ENCODE peak calls at places on chromosomes 13 and 19, in seven cellular contexts. F, L, A, N, V, M and H are unnamed samples.

GRCh38 chr19:30046522-30046921 is 104.5 kb downstream of the URI1 start:
- DNase-seq in L (peak), F (no peak), M (no peak), A (peak), V (no peak), N (no peak), H (no peak)

GRCh38 chr19:50358483-50359431 is 6.7 kb downstream of the NAPSA start:
- DNase-seq in V (peak), N (no peak), F (no peak), A (peak), L (no peak), M (peak), H (peak)

GRCh38 chr13:71118779-71119364 is 748.1 kb downstream of the DACH1 start:
- DNase-seq in F (no peak), A (no peak), M (no peak), N (no peak), V (no peak), L (no peak), H (no peak)

GRCh38 chr13:87975035-87975434 is 303.9 kb downstream of the SLITRK5 start:
- DNase-seq in V (no peak), F (no peak), M (no peak), A (no peak), N (peak), L (no peak), H (no peak)

GRCh38 chr13:111017755-111018487 is 97.2 kb upstream of the ARHGEF7 start:
- DNase-seq in L (no peak), A (no peak), N (no peak), F (no peak), M (no peak), V (no peak), H (no peak)

GRCh38 chr13:98691360-98691759 is 61.1 kb downstream of the SLC15A1 start:
- DNase-seq in A (no peak), V (no peak), F (no peak), M (no peak), L (no peak), N (no peak), H (no peak)

GRCh38 chr19:7633619-7634018 is at the start of gene PCP2:
- DNase-seq in M (no peak), A (no peak), V (no peak), F (no peak), N (no peak), L (no peak), H (no peak)

GRCh38 chr19:38785187-38785699 is 3.8 kb upstream of the LGALS7B start:
- DNase-seq in L (no peak), A (no peak), F (no peak), V (no peak), M (no peak), N (no peak), H (no peak)

GRCh38 chr19:3249408-3249807 is 24.9 kb downstream of the CELF5 start:
- DNase-seq in L (no peak), V (no peak), A (no peak), N (no peak), F (peak), M (no peak), H (no peak)

GRCh38 chr13:37640499-37640898 is 41.9 kb upstream of the POSTN start:
- DNase-seq in A (peak), N (peak), L (peak), V (no peak), F (no peak), M (no peak), H (no peak)

GRCh38 chr19:13846533-13847032 is 30.4 kb upstream of the NANOS3 start:
- DNase-seq in L (no peak), A (peak), V (peak), N (peak), M (no peak), F (peak), H (peak)